ENCODE peak calls at places on chromosomes 16 and 17, in seven cellular contexts. One of them, this sample, is unnamed. For H3K4me1, the result is how much of the 10 kb centered on the place peaks cover.

GRCh38 chr16:8847623-8848022 is 21.2 kb downstream of the CARHSP1 start:
- DNase-seq in left ventricle myocardium inferior: no peak
- DNase-seq in body of pancreas: no peak
- DNase-seq in mammary epithelial cell: no peak
- DNase-seq in PC-3: no peak
- DNase-seq in heart left ventricle: no peak
- DNase-seq in Panc1: no peak
- DNase-seq in this sample: no peak

GRCh38 chr17:6506679-6507231 is 49.6 kb downstream of the PITPNM3 start:
- DNase-seq in mammary epithelial cell: peak
- DNase-seq in heart left ventricle: no peak
- DNase-seq in body of pancreas: no peak
- DNase-seq in PC-3: peak
- DNase-seq in left ventricle myocardium inferior: no peak
- DNase-seq in Panc1: no peak
- DNase-seq in this sample: no peak

GRCh38 chr17:28973414-28973813 is 22.1 kb upstream of the PHF12 start:
- DNase-seq in PC-3: no peak
- DNase-seq in body of pancreas: peak
- DNase-seq in left ventricle myocardium inferior: peak
- DNase-seq in heart left ventricle: peak
- DNase-seq in Panc1: no peak
- DNase-seq in mammary epithelial cell: no peak
- DNase-seq in this sample: no peak

GRCh38 chr16:83701494-83701893 is 106.3 kb upstream of the HSBP1 start:
- DNase-seq in body of pancreas: peak
- DNase-seq in PC-3: peak
- DNase-seq in heart left ventricle: peak
- DNase-seq in Panc1: no peak
- DNase-seq in left ventricle myocardium inferior: no peak
- DNase-seq in mammary epithelial cell: peak
- DNase-seq in this sample: peak

GRCh38 chr17:50712641-50713296 is 5.1 kb upstream of the ANKRD40 start:
- DNase-seq in left ventricle myocardium inferior: no peak
- DNase-seq in heart left ventricle: no peak
- DNase-seq in Panc1: no peak
- DNase-seq in body of pancreas: no peak
- DNase-seq in mammary epithelial cell: no peak
- DNase-seq in PC-3: no peak
- DNase-seq in this sample: no peak

GRCh38 chr16:14309906-14310305 is 238.8 kb downstream of the MRTFB start:
- DNase-seq in left ventricle myocardium inferior: no peak
- DNase-seq in mammary epithelial cell: peak
- DNase-seq in Panc1: no peak
- DNase-seq in heart left ventricle: no peak
- DNase-seq in PC-3: peak
- DNase-seq in body of pancreas: no peak
- DNase-seq in this sample: peak

GRCh38 chr17:835263-835662 is 53.1 kb downstream of the MRM3 start:
- DNase-seq in heart left ventricle: no peak
- DNase-seq in body of pancreas: no peak
- DNase-seq in mammary epithelial cell: peak
- DNase-seq in PC-3: peak
- DNase-seq in left ventricle myocardium inferior: no peak
- DNase-seq in Panc1: no peak
- DNase-seq in this sample: no peak

GRCh38 chr17:18363021-18363941 is at the start of gene SHMT1:
- DNase-seq in heart left ventricle: peak
- DNase-seq in mammary epithelial cell: peak
- DNase-seq in PC-3: peak
- DNase-seq in left ventricle myocardium inferior: peak
- DNase-seq in Panc1: peak
- DNase-seq in body of pancreas: peak
- DNase-seq in this sample: peak

GRCh38 chr17:38898812-38899348 is 26.5 kb upstream of the LASP1NB start:
- DNase-seq in left ventricle myocardium inferior: no peak
- DNase-seq in body of pancreas: no peak
- DNase-seq in Panc1: no peak
- DNase-seq in mammary epithelial cell: no peak
- DNase-seq in heart left ventricle: peak
- DNase-seq in PC-3: peak
- DNase-seq in this sample: no peak

GRCh38 chr17:77815127-77815905 is 143.2 kb upstream of the TNRC6C start:
- DNase-seq in Panc1: no peak
- DNase-seq in body of pancreas: no peak
- DNase-seq in left ventricle myocardium inferior: no peak
- DNase-seq in mammary epithelial cell: no peak
- DNase-seq in PC-3: no peak
- DNase-seq in heart left ventricle: no peak
- DNase-seq in this sample: no peak

GRCh38 chr17:81563861-81564586 is 11.9 kb upstream of the FAAP100 start:
- DNase-seq in heart left ventricle: no peak
- DNase-seq in PC-3: no peak
- DNase-seq in body of pancreas: no peak
- DNase-seq in left ventricle myocardium inferior: no peak
- DNase-seq in Panc1: no peak
- DNase-seq in mammary epithelial cell: no peak
- DNase-seq in this sample: no peak

GRCh38 chr16:89113661-89114060 is 20.0 kb downstream of the ACSF3 start:
- DNase-seq in heart left ventricle: no peak
- DNase-seq in Panc1: no peak
- DNase-seq in PC-3: no peak
- DNase-seq in left ventricle myocardium inferior: peak
- DNase-seq in mammary epithelial cell: no peak
- DNase-seq in body of pancreas: no peak
- DNase-seq in this sample: peak

GRCh38 chr17:40598928-40599627 is 33.8 kb upstream of the CCR7 start:
- DNase-seq in heart left ventricle: peak
- DNase-seq in Panc1: no peak
- DNase-seq in left ventricle myocardium inferior: no peak
- DNase-seq in PC-3: no peak
- DNase-seq in mammary epithelial cell: no peak
- DNase-seq in body of pancreas: no peak
- DNase-seq in this sample: peak

GRCh38 chr17:7915611-7916382 is at the start of gene RNF227:
- DNase-seq in Panc1: peak
- DNase-seq in body of pancreas: peak
- DNase-seq in mammary epithelial cell: peak
- DNase-seq in left ventricle myocardium inferior: peak
- DNase-seq in heart left ventricle: peak
- DNase-seq in PC-3: peak
- DNase-seq in this sample: peak

GRCh38 chr17:36942631-36943125 is 5.4 kb downstream of the LHX1 start:
- DNase-seq in heart left ventricle: no peak
- DNase-seq in PC-3: no peak
- DNase-seq in body of pancreas: no peak
- DNase-seq in left ventricle myocardium inferior: no peak
- DNase-seq in Panc1: no peak
- DNase-seq in mammary epithelial cell: no peak
- DNase-seq in this sample: no peak

GRCh38 chr16:60744198-60744597 is 1292.0 kb downstream of the CDH8 start:
- DNase-seq in PC-3: no peak
- DNase-seq in Panc1: no peak
- DNase-seq in heart left ventricle: no peak
- DNase-seq in mammary epithelial cell: no peak
- DNase-seq in body of pancreas: no peak
- DNase-seq in left ventricle myocardium inferior: no peak
- DNase-seq in this sample: no peak

GRCh38 chr16:84193480-84193879 is 2.5 kb downstream of the ADAD2 start:
- DNase-seq in heart left ventricle: no peak
- DNase-seq in left ventricle myocardium inferior: no peak
- DNase-seq in Panc1: no peak
- DNase-seq in body of pancreas: no peak
- DNase-seq in mammary epithelial cell: no peak
- DNase-seq in PC-3: no peak
- DNase-seq in this sample: no peak

GRCh38 chr17:43175213-43176118 is 4.5 kb downstream of the NBR1 start:
- DNase-seq in heart left ventricle: no peak
- DNase-seq in PC-3: peak
- DNase-seq in mammary epithelial cell: peak
- DNase-seq in Panc1: no peak
- DNase-seq in body of pancreas: no peak
- DNase-seq in left ventricle myocardium inferior: no peak
- DNase-seq in this sample: no peak

GRCh38 chr17:77286641-77287431 is 146.1 kb downstream of the SEC14L1 start:
- DNase-seq in left ventricle myocardium inferior: peak
- DNase-seq in body of pancreas: peak
- DNase-seq in mammary epithelial cell: peak
- DNase-seq in PC-3: peak
- DNase-seq in heart left ventricle: peak
- DNase-seq in Panc1: no peak
- DNase-seq in this sample: no peak

GRCh38 chr16:70428178-70428998 is 10.5 kb downstream of the ST3GAL2 start:
- DNase-seq in Panc1: peak
- DNase-seq in left ventricle myocardium inferior: peak
- DNase-seq in body of pancreas: peak
- DNase-seq in PC-3: peak
- DNase-seq in heart left ventricle: peak
- DNase-seq in mammary epithelial cell: peak
- DNase-seq in this sample: peak
- H3K4me1 ChIP-seq in Panc1: half or more
- H3K4me1 ChIP-seq in left ventricle myocardium inferior: half or more
- H3K4me1 ChIP-seq in body of pancreas: under half
- H3K4me1 ChIP-seq in PC-3: under half
- H3K4me1 ChIP-seq in heart left ventricle: half or more
- H3K4me1 ChIP-seq in mammary epithelial cell: under half
- H3K4me1 ChIP-seq in this sample: half or more

GRCh38 chr16:3857189-3858013 is 23.1 kb downstream of the CREBBP start:
- DNase-seq in body of pancreas: no peak
- DNase-seq in Panc1: no peak
- DNase-seq in PC-3: no peak
- DNase-seq in heart left ventricle: no peak
- DNase-seq in mammary epithelial cell: peak
- DNase-seq in left ventricle myocardium inferior: no peak
- DNase-seq in this sample: no peak

GRCh38 chr16:3861808-3862451 is 18.6 kb downstream of the CREBBP start:
- DNase-seq in heart left ventricle: no peak
- DNase-seq in left ventricle myocardium inferior: no peak
- DNase-seq in PC-3: no peak
- DNase-seq in Panc1: no peak
- DNase-seq in mammary epithelial cell: no peak
- DNase-seq in body of pancreas: no peak
- DNase-seq in this sample: peak

GRCh38 chr16:3856367-3857141 is 24.0 kb downstream of the CREBBP start:
- DNase-seq in Panc1: no peak
- DNase-seq in PC-3: no peak
- DNase-seq in heart left ventricle: no peak
- DNase-seq in body of pancreas: no peak
- DNase-seq in left ventricle myocardium inferior: no peak
- DNase-seq in mammary epithelial cell: no peak
- DNase-seq in this sample: no peak

GRCh38 chr16:3859875-3860274 is 20.6 kb downstream of the CREBBP start:
- DNase-seq in body of pancreas: no peak
- DNase-seq in heart left ventricle: no peak
- DNase-seq in Panc1: no peak
- DNase-seq in left ventricle myocardium inferior: no peak
- DNase-seq in mammary epithelial cell: no peak
- DNase-seq in PC-3: no peak
- DNase-seq in this sample: no peak

DNA sequence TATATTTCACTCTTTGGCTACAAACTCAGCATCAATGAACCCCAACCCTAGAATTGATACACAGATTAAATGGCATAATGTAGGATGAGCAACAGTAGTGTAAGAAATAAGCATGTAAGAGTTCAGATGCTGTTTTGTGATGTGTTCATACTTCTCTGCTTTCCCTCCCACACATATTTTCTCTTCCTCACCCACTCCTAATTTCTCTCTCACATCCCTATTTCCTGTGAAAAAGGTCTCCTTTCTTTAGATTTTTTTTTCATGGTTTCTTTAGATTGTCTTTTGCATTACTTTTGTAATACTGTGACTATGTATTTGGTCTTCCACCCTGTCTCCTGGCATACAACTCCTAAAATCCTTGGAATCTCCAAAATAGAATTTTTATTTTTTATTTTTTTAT is 21.7 kb downstream of the CREBBP start:
- DNase-seq in mammary epithelial cell: no peak
- DNase-seq in heart left ventricle: no peak
- DNase-seq in PC-3: no peak
- DNase-seq in body of pancreas: no peak
- DNase-seq in left ventricle myocardium inferior: no peak
- DNase-seq in Panc1: no peak
- DNase-seq in this sample: no peak
- H3K4me1 ChIP-seq in mammary epithelial cell: under half
- H3K4me1 ChIP-seq in heart left ventricle: half or more
- H3K4me1 ChIP-seq in PC-3: under half
- H3K4me1 ChIP-seq in body of pancreas: half or more
- H3K4me1 ChIP-seq in left ventricle myocardium inferior: half or more
- H3K4me1 ChIP-seq in Panc1: under half
- H3K4me1 ChIP-seq in this sample: half or more

DNA sequence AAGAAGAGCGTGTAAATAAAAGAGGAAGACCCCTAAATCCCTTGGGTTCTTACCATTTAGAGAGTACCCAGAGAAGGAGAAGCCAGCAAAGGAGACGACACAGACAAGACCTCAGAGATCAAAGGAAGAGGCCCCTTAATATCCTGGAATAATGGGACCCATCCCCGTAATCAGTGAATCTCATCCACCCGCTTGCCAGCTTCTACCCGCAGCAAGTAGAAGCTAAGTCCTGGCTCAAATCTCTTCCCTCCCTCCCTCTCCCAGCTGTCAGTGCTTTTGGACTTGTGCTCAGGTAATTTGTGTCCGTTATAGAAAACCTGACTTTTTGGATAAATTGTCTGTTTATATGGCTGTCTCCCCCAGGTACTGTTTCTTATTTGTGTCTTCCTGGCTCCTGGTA is 1.9 kb downstream of the LYRM1 start:
- DNase-seq in left ventricle myocardium inferior: no peak
- DNase-seq in heart left ventricle: no peak
- DNase-seq in mammary epithelial cell: no peak
- DNase-seq in PC-3: no peak
- DNase-seq in body of pancreas: no peak
- DNase-seq in Panc1: no peak
- DNase-seq in this sample: no peak
- H3K4me1 ChIP-seq in left ventricle myocardium inferior: half or more
- H3K4me1 ChIP-seq in heart left ventricle: half or more
- H3K4me1 ChIP-seq in mammary epithelial cell: half or more
- H3K4me1 ChIP-seq in PC-3: half or more
- H3K4me1 ChIP-seq in body of pancreas: half or more
- H3K4me1 ChIP-seq in Panc1: half or more
- H3K4me1 ChIP-seq in this sample: half or more

GRCh38 chr16:16102738-16103137 is 120.6 kb downstream of the ABCC6 start:
- DNase-seq in Panc1: no peak
- DNase-seq in heart left ventricle: no peak
- DNase-seq in mammary epithelial cell: no peak
- DNase-seq in left ventricle myocardium inferior: no peak
- DNase-seq in body of pancreas: no peak
- DNase-seq in PC-3: no peak
- DNase-seq in this sample: no peak
- H3K4me1 ChIP-seq in Panc1: under half
- H3K4me1 ChIP-seq in heart left ventricle: under half
- H3K4me1 ChIP-seq in mammary epithelial cell: under half
- H3K4me1 ChIP-seq in left ventricle myocardium inferior: under half
- H3K4me1 ChIP-seq in body of pancreas: under half
- H3K4me1 ChIP-seq in PC-3: under half
- H3K4me1 ChIP-seq in this sample: half or more

This sample was measured in Karpas-422.